ENCODE peak calls at places on chromosomes 3 and 15, in eight cellular contexts. Z is neural crest cell, C is nephron progenitor cell, Y is CD14-positive monocyte, A is AG10803, U is fibroblast of mammary gland, W is lower lobe of right lung, M is progenitor cell of endocrine pancreas. J is an unnamed sample.

GRCh38 chr3:194487289-194488006 is 646 bp upstream of the ATP13A3 start:
- DNase-seq in C (no peak), U (no peak), A (no peak), M (no peak), Z (no peak), Y (peak), W (peak), J (no peak)

GRCh38 chr3:124298951-124299350 is 307.0 kb upstream of the ROPN1 start:
- DNase-seq in M (no peak), C (peak), U (no peak), Z (no peak), A (no peak), Y (no peak), W (no peak), J (no peak)

GRCh38 chr3:13069495-13069894 is 3.7 kb downstream of the IQSEC1 start:
- DNase-seq in Z (no peak), Y (peak), M (no peak), A (no peak), C (no peak), U (no peak), W (no peak), J (no peak)

GRCh38 chr3:3212781-3213416 is 33.4 kb upstream of the CRBN start:
- DNase-seq in W (no peak), U (no peak), C (no peak), A (no peak), M (no peak), Y (no peak), Z (no peak), J (no peak)

GRCh38 chr15:59555696-59556095 is 55.9 kb upstream of the GCNT3 start:
- DNase-seq in M (no peak), W (no peak), C (no peak), Y (no peak), A (no peak), Z (no peak), U (peak), J (no peak)

GRCh38 chr15:64249406-64249805 is 86.6 kb upstream of the PPIB start:
- DNase-seq in M (no peak), Z (no peak), U (no peak), Y (no peak), W (no peak), A (no peak), C (no peak), J (no peak)

GRCh38 chr3:153601422-153601853 is 439.4 kb downstream of the RAP2B start:
- DNase-seq in A (no peak), C (peak), W (no peak), M (no peak), Z (no peak), Y (no peak), U (peak), J (no peak)

GRCh38 chr15:72850833-72851232 is 67.3 kb upstream of the ADPGK start:
- DNase-seq in C (peak), A (no peak), Y (no peak), W (no peak), M (no peak), Z (no peak), U (no peak), J (no peak)

GRCh38 chr3:23421811-23422510 is 218.8 kb downstream of the UBE2E2 start:
- DNase-seq in Y (no peak), M (no peak), C (no peak), U (peak), W (no peak), A (peak), Z (no peak), J (no peak)

GRCh38 chr15:71080166-71080565 is 35.1 kb upstream of the THSD4 start:
- DNase-seq in W (no peak), C (no peak), M (no peak), U (peak), Y (no peak), Z (no peak), A (no peak), J (no peak)

GRCh38 chr3:47473391-47473790 is 2.4 kb downstream of the SCAP start:
- DNase-seq in W (no peak), A (no peak), C (no peak), M (no peak), Y (no peak), Z (no peak), U (no peak), J (no peak)

GRCh38 chr3:54366839-54367238 is 244.5 kb downstream of the CACNA2D3 start:
- DNase-seq in Z (no peak), M (no peak), U (no peak), C (no peak), Y (no peak), A (no peak), W (no peak), J (no peak)

GRCh38 chr3:169264711-169265110 is 398.8 kb downstream of the MECOM start:
- DNase-seq in Z (no peak), M (no peak), C (no peak), W (no peak), A (peak), Y (no peak), U (peak), J (no peak)

GRCh38 chr3:32596926-32597369 is 26.3 kb upstream of the DYNC1LI1 start:
- DNase-seq in W (no peak), Y (no peak), M (no peak), U (no peak), A (no peak), C (no peak), Z (no peak), J (no peak)

GRCh38 chr3:123085293-123085949 is 18.6 kb downstream of the PDIA5 start:
- DNase-seq in U (no peak), Z (no peak), W (no peak), A (no peak), M (no peak), C (no peak), Y (no peak), J (no peak)

GRCh38 chr3:122890077-122890484 is 95.2 kb downstream of the SLC49A4 start:
- DNase-seq in Y (no peak), A (peak), C (peak), U (peak), M (no peak), Z (no peak), W (no peak), J (no peak)

GRCh38 chr3:124459678-124460077 is 270.6 kb upstream of the UMPS start:
- DNase-seq in M (no peak), Y (no peak), U (no peak), Z (no peak), W (no peak), A (no peak), C (no peak), J (no peak)

GRCh38 chr15:62895139-62895866 is 147.2 kb upstream of the TPM1 start:
- DNase-seq in U (peak), C (no peak), Y (no peak), M (no peak), A (peak), W (no peak), Z (no peak), J (no peak)

GRCh38 chr15:31306426-31307269 is 20.0 kb upstream of the KLF13 start:
- DNase-seq in U (no peak), Y (no peak), Z (peak), A (no peak), C (peak), W (no peak), M (no peak), J (no peak)

GRCh38 chr15:91291673-91292072 is 191.6 kb downstream of the SV2B start:
- DNase-seq in M (no peak), U (peak), C (no peak), W (no peak), A (peak), Z (no peak), Y (peak), J (no peak)

GRCh38 chr3:168249539-168250414 is 154.1 kb upstream of the GOLIM4 start:
- DNase-seq in Z (peak), U (peak), C (peak), M (peak), W (peak), A (peak), Y (peak), J (peak)

GRCh38 chr15:101174152-101174920 is 77.5 kb downstream of the CHSY1 start:
- DNase-seq in Z (no peak), U (no peak), W (no peak), M (no peak), Y (no peak), C (no peak), A (no peak), J (no peak)

GRCh38 chr3:4719011-4719649 is 226.0 kb downstream of the ITPR1 start:
- DNase-seq in U (no peak), Y (no peak), A (peak), W (no peak), Z (no peak), M (no peak), C (no peak), J (no peak)

GRCh38 chr3:4718179-4718736 is 225.1 kb downstream of the ITPR1 start:
- DNase-seq in A (no peak), U (no peak), M (no peak), C (no peak), Y (no peak), Z (no peak), W (no peak), J (no peak)

GRCh38 chr3:4722103-4722502 is 229.0 kb downstream of the ITPR1 start:
- DNase-seq in U (peak), Y (no peak), C (no peak), Z (no peak), A (peak), W (no peak), M (no peak), J (no peak)

GRCh38 chr3:4721511-4721911 is 228.4 kb downstream of the ITPR1 start:
- DNase-seq in A (peak), Z (no peak), M (no peak), W (no peak), Y (no peak), C (no peak), U (peak), J (no peak)

GRCh38 chr3:4720316-4721075 is 227.3 kb downstream of the ITPR1 start:
- DNase-seq in Z (no peak), U (peak), M (no peak), W (no peak), A (peak), Y (no peak), C (no peak), J (no peak)
- TF ChIP-seq CTCF in Z (no peak), U (peak), M (no peak), W (peak), A (peak), Y (no peak), C (no peak), J (peak)

DNA sequence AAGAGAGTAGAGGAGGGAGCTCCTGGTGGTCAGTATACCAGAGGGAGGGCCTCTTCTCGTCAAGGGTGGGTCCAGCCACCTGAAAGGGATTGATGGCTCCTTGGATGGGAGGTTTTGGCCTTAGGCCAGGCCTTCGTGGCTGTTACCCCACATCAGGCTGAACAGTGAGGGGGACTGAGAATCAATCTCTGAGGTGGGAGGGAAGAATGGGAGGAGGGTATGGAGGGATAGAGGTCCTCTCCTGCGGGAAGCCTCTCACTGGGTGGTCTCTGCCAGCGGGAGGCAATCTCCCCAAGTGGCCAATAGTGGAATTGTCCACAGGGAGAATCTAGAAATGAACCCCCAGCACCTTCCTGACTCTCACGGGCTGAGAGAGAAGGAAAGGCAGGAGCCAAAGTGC is 53.5 kb downstream of the BSN start:
- DNase-seq in U (no peak), A (no peak), W (no peak), M (no peak), C (no peak), Z (peak), Y (no peak), J (peak)
- TF ChIP-seq CTCF in U (peak), A (peak), W (peak), M (peak), C (peak), Z (no peak), Y (peak), J (peak)

DNA sequence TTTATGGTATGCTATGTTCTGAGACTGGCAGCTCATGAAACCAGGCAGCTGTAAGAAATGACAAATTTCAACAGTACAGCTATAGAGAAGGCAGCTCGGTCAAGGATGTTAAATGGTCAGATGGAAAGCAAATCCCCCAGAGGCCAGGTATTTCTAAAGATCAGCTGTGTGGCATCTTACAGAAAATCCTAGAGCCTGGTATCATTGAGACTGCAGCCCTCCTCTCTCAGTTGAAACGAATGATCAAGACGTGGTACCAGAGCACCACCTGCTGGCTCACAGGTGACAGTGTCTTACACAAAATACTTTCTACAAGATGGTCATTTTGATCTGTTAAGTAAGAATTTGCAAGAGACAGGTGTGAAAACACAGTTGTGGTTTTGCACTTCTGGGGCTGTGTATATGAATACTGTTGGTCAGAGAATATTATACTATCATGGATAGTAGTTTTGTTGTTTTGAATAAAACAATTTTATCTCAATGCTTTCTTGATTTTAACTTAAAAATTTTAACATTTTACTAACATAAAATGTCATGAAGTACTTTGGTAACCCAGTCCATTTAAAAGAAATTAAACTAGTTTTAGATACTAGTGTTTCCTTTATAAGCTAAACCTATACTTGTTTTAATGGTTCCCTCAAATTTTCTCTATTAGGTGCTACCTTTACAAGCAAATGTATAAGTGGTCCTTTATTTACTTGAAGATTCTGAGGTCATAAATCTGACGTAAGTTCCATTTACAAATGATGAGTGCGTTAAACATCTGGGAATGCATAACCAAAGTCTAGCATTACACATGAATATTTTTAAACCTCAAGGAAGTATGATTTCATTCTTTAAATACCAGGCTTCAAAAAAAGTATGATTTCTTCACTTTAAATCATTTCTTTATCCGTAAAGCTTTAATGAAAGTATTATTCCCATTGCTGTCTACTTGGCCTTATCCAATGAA is 121.9 kb downstream of the PDZRN3 start:
- DNase-seq in U (peak), C (peak), Z (peak), M (peak), W (no peak), Y (no peak), A (peak), J (peak)
- TF ChIP-seq CTCF in U (peak), C (peak), Z (peak), M (peak), W (peak), Y (peak), A (peak), J (peak)

DNA sequence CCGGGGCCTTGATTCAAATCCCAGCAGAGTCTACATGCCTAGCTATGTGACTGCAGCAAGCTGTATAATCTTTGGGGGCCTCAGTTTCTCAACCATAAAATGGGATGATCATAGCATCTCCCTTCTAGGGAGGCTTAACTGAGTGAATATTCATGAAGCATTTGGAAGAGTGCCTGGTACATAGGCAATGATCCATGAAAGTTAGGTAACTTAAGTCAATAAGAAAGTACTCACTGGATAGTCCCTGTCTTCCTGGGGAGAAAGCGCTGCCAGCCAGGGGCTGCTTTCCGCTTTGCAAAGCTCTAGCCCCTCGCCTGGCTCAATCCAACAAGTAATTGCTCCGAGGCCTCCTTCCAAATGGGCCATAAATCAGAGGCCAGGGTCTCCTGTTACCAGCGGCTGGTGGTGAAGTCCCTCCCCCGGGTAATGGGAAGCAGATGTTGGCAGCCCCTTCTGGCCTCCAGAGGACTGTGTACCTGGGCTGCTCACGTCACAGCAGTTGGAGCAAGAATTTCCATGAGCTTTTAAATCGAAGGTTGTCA is 521.9 kb upstream of the PROK2 start:
- DNase-seq in Z (no peak), Y (no peak), M (no peak), A (peak), U (peak), C (peak), W (no peak), J (peak)
- TF ChIP-seq CTCF in Z (no peak), Y (no peak), M (no peak), A (no peak), U (no peak), C (no peak), W (no peak), J (no peak)

GRCh38 chr3:197328198-197328597 is 29.8 kb upstream of the DLG1 start:
- DNase-seq in Y (no peak), W (no peak), M (no peak), Z (no peak), U (no peak), C (no peak), A (no peak), J (no peak)

GRCh38 chr3:197329382-197329781 is 31.0 kb upstream of the DLG1 start:
- DNase-seq in Y (no peak), U (no peak), C (no peak), A (no peak), M (no peak), W (no peak), Z (no peak), J (no peak)

GRCh38 chr3:197327701-197328100 is 29.3 kb upstream of the DLG1 start:
- DNase-seq in A (peak), U (peak), M (no peak), Y (no peak), C (no peak), W (no peak), Z (no peak), J (no peak)

GRCh38 chr3:197333901-197334639 is 35.7 kb upstream of the DLG1 start:
- DNase-seq in M (no peak), Z (no peak), A (no peak), W (no peak), C (no peak), Y (no peak), U (no peak), J (no peak)

DNA sequence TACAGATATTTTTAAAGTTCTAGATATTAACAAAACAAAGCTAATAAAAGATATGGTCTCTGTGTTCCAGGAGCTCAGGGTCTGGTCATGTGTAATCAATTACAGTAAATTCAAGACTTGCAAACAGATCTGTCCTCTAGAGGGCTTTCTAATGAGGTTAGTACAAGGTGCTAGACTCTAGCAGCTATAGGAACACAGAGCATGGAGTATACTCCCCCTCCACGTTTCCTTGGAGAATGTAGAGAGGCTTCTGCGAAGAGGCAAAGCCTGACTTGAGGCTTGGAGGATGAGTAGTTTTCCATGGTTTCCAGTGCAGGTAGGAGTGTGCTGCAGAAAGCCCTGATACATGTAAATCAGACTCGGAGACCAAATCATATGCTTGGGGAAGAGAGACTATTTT is 32.7 kb upstream of the DLG1 start:
- DNase-seq in Z (no peak), C (no peak), W (no peak), Y (no peak), U (peak), A (peak), M (no peak), J (no peak)
- TF ChIP-seq CTCF in Z (no peak), C (no peak), W (no peak), Y (no peak), U (peak), A (peak), M (no peak), J (no peak)

GRCh38 chr3:141649871-141650270 is 88.2 kb upstream of the RNF7 start:
- DNase-seq in W (no peak), A (no peak), C (no peak), Z (no peak), Y (no peak), U (no peak), M (no peak), J (no peak)

GRCh38 chr3:141652349-141652748 is 85.7 kb upstream of the RNF7 start:
- DNase-seq in C (no peak), Z (no peak), Y (no peak), W (no peak), U (no peak), A (no peak), M (no peak), J (no peak)

GRCh38 chr3:141650783-141651182 is 87.3 kb upstream of the RNF7 start:
- DNase-seq in W (no peak), Y (no peak), C (no peak), A (no peak), U (no peak), M (no peak), Z (no peak), J (no peak)

GRCh38 chr3:141653872-141654271 is 84.2 kb upstream of the RNF7 start:
- DNase-seq in Z (no peak), W (no peak), M (no peak), C (no peak), A (no peak), U (no peak), Y (no peak), J (no peak)

DNA sequence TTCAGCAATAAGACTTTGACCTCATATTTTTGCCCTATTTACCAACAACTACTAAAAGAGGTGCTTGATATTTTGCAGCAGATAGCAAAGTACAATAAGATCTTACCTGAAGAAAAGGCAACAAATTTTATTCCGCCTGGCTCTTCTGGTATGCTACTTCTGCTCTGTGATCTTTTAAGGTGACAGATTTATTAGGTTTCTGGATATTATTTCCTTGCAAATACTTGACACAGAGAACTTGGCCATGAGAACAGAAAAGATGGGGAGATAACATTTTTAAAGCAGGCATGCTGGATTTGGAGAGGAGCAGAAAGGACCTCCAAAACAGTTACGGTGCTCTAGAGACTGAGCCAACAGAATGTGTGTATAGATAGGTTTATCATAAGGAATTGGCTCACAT is 86.7 kb upstream of the RNF7 start:
- DNase-seq in M (no peak), C (no peak), Y (no peak), Z (no peak), A (no peak), W (no peak), U (no peak), J (no peak)
- TF ChIP-seq CTCF in M (no peak), C (no peak), Y (no peak), Z (no peak), A (no peak), W (no peak), U (no peak), J (no peak)

J was measured in mesothelial cell of epicardium.